ENCODE peak calls at places on chromosomes 1 and 21, in eight cellular contexts. O, A, W, V, D, F, I and P are unnamed samples.

GRCh38 chr1:203126866-203127671 is 457 bp upstream of the ADORA1 start:
- DNase-seq in O (no peak), A (no peak), W (no peak), V (no peak), D (no peak), F (no peak), I (peak), P (no peak)

GRCh38 chr21:31983120-31983519 is 110.3 kb downstream of the HUNK start:
- DNase-seq in O (no peak), A (no peak), W (no peak), V (no peak), D (no peak), F (no peak), I (no peak), P (no peak)

GRCh38 chr1:16181887-16182719 is 26.2 kb upstream of the EPHA2 start:
- DNase-seq in O (peak), A (peak), W (peak), V (no peak), D (peak), F (no peak), I (peak), P (peak)

GRCh38 chr1:219465247-219466093 is 147.4 kb downstream of the ZC3H11B start:
- DNase-seq in O (peak), A (no peak), W (no peak), V (no peak), D (no peak), F (no peak), I (peak), P (no peak)

GRCh38 chr21:46199436-46200373 is 15.4 kb upstream of the SPATC1L start:
- DNase-seq in O (no peak), A (no peak), W (no peak), V (no peak), D (peak), F (no peak), I (no peak), P (no peak)

GRCh38 chr1:162212713-162213112 is 143.2 kb downstream of the NOS1AP start:
- DNase-seq in O (no peak), A (no peak), W (no peak), V (no peak), D (no peak), F (no peak), I (no peak), P (no peak)

GRCh38 chr21:28639742-28640141 is 352.9 kb downstream of the LTN1 start:
- DNase-seq in O (peak), A (no peak), W (no peak), V (no peak), D (no peak), F (no peak), I (peak), P (peak)

GRCh38 chr1:92291372-92291999 is 7.3 kb downstream of the GLMN start:
- DNase-seq in O (peak), A (peak), W (no peak), V (no peak), D (no peak), F (peak), I (peak), P (peak)

GRCh38 chr1:223079498-223079897 is 63.5 kb downstream of the TLR5 start:
- DNase-seq in O (no peak), A (no peak), W (no peak), V (no peak), D (no peak), F (peak), I (no peak), P (no peak)

GRCh38 chr21:38327984-38328383 is 71.2 kb downstream of the KCNJ15 start:
- DNase-seq in O (no peak), A (no peak), W (no peak), V (no peak), D (no peak), F (no peak), I (peak), P (no peak)

GRCh38 chr1:26597629-26598039 is 68.1 kb downstream of the RPS6KA1 start:
- DNase-seq in O (peak), A (peak), W (no peak), V (no peak), D (no peak), F (no peak), I (peak), P (peak)

GRCh38 chr1:54272772-54273091 is 72.8 kb downstream of the MRPL37 start:
- DNase-seq in O (peak), A (no peak), W (no peak), V (no peak), D (no peak), F (no peak), I (no peak), P (peak)

GRCh38 chr1:214439352-214440119 is 111.9 kb downstream of the PTPN14 start:
- DNase-seq in O (peak), A (peak), W (no peak), V (no peak), D (no peak), F (no peak), I (peak), P (peak)

GRCh38 chr1:8384577-8384976 is 66.7 kb downstream of the SLC45A1 start:
- DNase-seq in O (no peak), A (no peak), W (no peak), V (no peak), D (no peak), F (no peak), I (no peak), P (peak)

GRCh38 chr1:44947774-44948311 is 38.6 kb downstream of the EIF2B3 start:
- DNase-seq in O (no peak), A (no peak), W (no peak), V (no peak), D (no peak), F (no peak), I (no peak), P (no peak)

GRCh38 chr1:50257940-50258339 is 149.2 kb downstream of the ELAVL4 start:
- DNase-seq in O (no peak), A (no peak), W (no peak), V (no peak), D (no peak), F (no peak), I (no peak), P (no peak)

GRCh38 chr21:39869141-39869818 is 2.0 kb downstream of the PCP4 start:
- DNase-seq in O (no peak), A (no peak), W (no peak), V (no peak), D (no peak), F (no peak), I (no peak), P (no peak)

GRCh38 chr1:226974544-226975258 is 34.6 kb downstream of the COQ8A start:
- DNase-seq in O (no peak), A (no peak), W (no peak), V (no peak), D (peak), F (no peak), I (no peak), P (no peak)

GRCh38 chr21:24045373-24045772 is 1561.9 kb downstream of the MRPL39 start:
- DNase-seq in O (no peak), A (no peak), W (no peak), V (no peak), D (no peak), F (no peak), I (no peak), P (no peak)

GRCh38 chr1:213260322-213261075 is 209.5 kb downstream of the RPS6KC1 start:
- DNase-seq in O (no peak), A (no peak), W (no peak), V (no peak), D (no peak), F (no peak), I (no peak), P (no peak)

GRCh38 chr1:164602480-164603093 is 43.6 kb downstream of the PBX1 start:
- DNase-seq in O (peak), A (no peak), W (peak), V (no peak), D (no peak), F (no peak), I (peak), P (peak)

GRCh38 chr1:185157599-185158469 is 867 bp downstream of the SWT1 start:
- DNase-seq in O (peak), A (no peak), W (no peak), V (no peak), D (no peak), F (no peak), I (no peak), P (peak)

GRCh38 chr1:156394082-156394481 is 25.1 kb downstream of the RHBG start:
- DNase-seq in O (no peak), A (no peak), W (no peak), V (no peak), D (no peak), F (no peak), I (no peak), P (no peak)

GRCh38 chr1:147919881-147920280 is 8.3 kb upstream of the GPR89B start:
- DNase-seq in O (no peak), A (no peak), W (no peak), V (no peak), D (no peak), F (no peak), I (no peak), P (no peak)

GRCh38 chr1:178038372-178038771 is 55.5 kb upstream of the RASAL2 start:
- DNase-seq in O (no peak), A (no peak), W (no peak), V (no peak), D (no peak), F (no peak), I (no peak), P (no peak)

GRCh38 chr1:62090016-62090415 is 104.6 kb upstream of the L1TD1 start:
- DNase-seq in O (no peak), A (no peak), W (no peak), V (no peak), D (no peak), F (no peak), I (no peak), P (no peak)

GRCh38 chr1:91303165-91303564 is 101.5 kb downstream of the HFM1 start:
- DNase-seq in O (no peak), A (no peak), W (no peak), V (no peak), D (no peak), F (no peak), I (no peak), P (no peak)

GRCh38 chr1:22250724-22251123 is 107.8 kb upstream of the WNT4 start:
- DNase-seq in O (no peak), A (no peak), W (no peak), V (no peak), D (no peak), F (no peak), I (peak), P (no peak)

GRCh38 chr1:2962946-2963345 is 58.3 kb upstream of the ACTRT2 start:
- DNase-seq in O (no peak), A (no peak), W (no peak), V (no peak), D (no peak), F (no peak), I (no peak), P (no peak)

GRCh38 chr1:46110521-46110920 is 21.9 kb downstream of the PIK3R3 start:
- DNase-seq in O (no peak), A (no peak), W (no peak), V (no peak), D (no peak), F (no peak), I (no peak), P (no peak)
- TF ChIP-seq CTCF in O (no peak), A (no peak), W (no peak), V (no peak), D (no peak), F (no peak), I (no peak), P (no peak)

GRCh38 chr1:110471131-110471530 is 20.2 kb downstream of the PROK1 start:
- DNase-seq in O (no peak), A (no peak), W (no peak), V (no peak), D (no peak), F (no peak), I (no peak), P (no peak)
- TF ChIP-seq CTCF in O (peak), A (no peak), W (no peak), V (no peak), D (no peak), F (no peak), I (no peak), P (no peak)

GRCh38 chr1:151165281-151165737 is 393 bp downstream of the LYSMD1 start:
- DNase-seq in O (peak), A (peak), W (peak), V (no peak), D (no peak), F (peak), I (peak), P (peak)

GRCh38 chr1:151167116-151167515 is 1.2 kb downstream of the SCNM1 start:
- DNase-seq in O (no peak), A (no peak), W (no peak), V (no peak), D (no peak), F (no peak), I (no peak), P (no peak)

GRCh38 chr1:151165738-151166505 is at the start of the genes LYSMD1 and SCNM1:
- DNase-seq in O (peak), A (peak), W (peak), V (peak), D (peak), F (peak), I (peak), P (peak)

GRCh38 chr1:151164732-151165280 is 896 bp downstream of the LYSMD1 start:
- DNase-seq in O (peak), A (no peak), W (no peak), V (no peak), D (no peak), F (no peak), I (peak), P (no peak)

DNA sequence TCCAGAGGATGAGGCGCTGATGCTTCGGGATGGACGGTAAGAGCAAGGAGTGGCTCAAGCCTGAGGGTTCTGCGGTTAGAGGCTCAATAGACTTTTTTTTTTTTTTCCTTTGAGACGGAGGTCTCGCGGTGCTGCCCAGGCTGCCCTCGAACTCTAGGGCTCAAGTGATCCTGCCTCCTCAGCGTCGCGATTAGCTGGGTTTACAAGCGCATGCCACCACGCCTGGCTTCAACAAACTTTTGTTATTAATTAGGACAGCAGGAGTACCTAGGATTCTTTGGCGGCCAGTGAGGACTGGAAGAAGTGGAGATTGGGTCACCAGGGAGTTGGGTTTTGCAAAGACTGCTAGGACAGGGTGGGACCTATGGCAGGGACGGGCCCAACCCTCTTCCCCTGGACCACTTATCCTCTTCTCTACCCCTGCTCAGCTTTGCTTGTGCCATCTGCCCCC is 587 bp downstream of the SCNM1 start:
- DNase-seq in O (peak), A (peak), W (no peak), V (no peak), D (no peak), F (no peak), I (peak), P (peak)
- TF ChIP-seq CTCF in O (no peak), A (no peak), W (no peak), V (no peak), D (no peak), F (no peak), I (no peak), P (no peak)

GRCh38 chr1:211886551-211886950 is 56.0 kb upstream of the LPGAT1 start:
- DNase-seq in O (no peak), A (no peak), W (no peak), V (no peak), D (no peak), F (no peak), I (no peak), P (no peak)
- TF ChIP-seq CTCF in O (no peak), A (no peak), W (no peak), V (no peak), D (no peak), F (no peak), I (no peak), P (no peak)

GRCh38 chr1:158491372-158491771 is 19.4 kb downstream of the OR10R2 start:
- DNase-seq in O (no peak), A (no peak), W (no peak), V (no peak), D (no peak), F (no peak), I (no peak), P (no peak)

GRCh38 chr1:158494737-158495136 is 22.7 kb downstream of the OR10R2 start:
- DNase-seq in O (no peak), A (no peak), W (no peak), V (no peak), D (no peak), F (no peak), I (no peak), P (no peak)

GRCh38 chr1:158496379-158496778 is 24.4 kb downstream of the OR10R2 start:
- DNase-seq in O (peak), A (no peak), W (no peak), V (no peak), D (no peak), F (no peak), I (no peak), P (no peak)
- TF ChIP-seq CTCF in O (no peak), A (no peak), W (peak), V (no peak), D (no peak), F (peak), I (peak), P (no peak)

GRCh38 chr1:24331961-24332673 is 13.0 kb downstream of the GRHL3 start:
- DNase-seq in O (no peak), A (no peak), W (no peak), V (no peak), D (no peak), F (no peak), I (no peak), P (no peak)
- TF ChIP-seq CTCF in O (no peak), A (no peak), W (no peak), V (no peak), D (no peak), F (no peak), I (no peak), P (no peak)

GRCh38 chr1:154791292-154792278 is 78.5 kb downstream of the KCNN3 start:
- DNase-seq in O (peak), A (peak), W (no peak), V (peak), D (no peak), F (no peak), I (peak), P (peak)

GRCh38 chr1:154787171-154787570 is 82.9 kb downstream of the KCNN3 start:
- DNase-seq in O (no peak), A (no peak), W (no peak), V (no peak), D (no peak), F (no peak), I (no peak), P (no peak)

GRCh38 chr1:154788241-154788870 is 81.7 kb downstream of the KCNN3 start:
- DNase-seq in O (no peak), A (no peak), W (no peak), V (no peak), D (no peak), F (no peak), I (no peak), P (no peak)

GRCh38 chr1:154784924-154785531 is 85.1 kb downstream of the KCNN3 start:
- DNase-seq in O (peak), A (no peak), W (no peak), V (peak), D (no peak), F (no peak), I (no peak), P (no peak)

DNA sequence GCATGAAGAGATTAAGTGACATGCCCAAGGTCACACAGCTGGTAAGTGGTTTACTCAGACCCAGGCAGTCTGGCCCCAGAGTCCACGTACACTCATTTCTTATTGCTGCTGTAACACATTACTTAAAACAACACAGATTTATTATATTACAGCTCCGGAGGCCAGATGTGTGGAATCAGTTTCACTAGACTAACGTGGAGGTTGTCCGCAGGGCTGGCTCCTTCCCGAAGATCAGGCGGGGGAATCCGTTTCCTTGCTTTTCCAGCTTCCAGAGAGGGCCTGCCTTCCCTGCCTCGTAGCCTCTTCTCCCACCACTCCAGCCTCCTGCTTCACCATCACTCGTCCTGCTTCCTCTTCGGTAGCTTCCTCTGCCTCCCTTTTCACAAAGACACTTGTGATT is 81.2 kb downstream of the KCNN3 start:
- DNase-seq in O (peak), A (no peak), W (no peak), V (no peak), D (no peak), F (no peak), I (peak), P (no peak)
- TF ChIP-seq CTCF in O (no peak), A (no peak), W (no peak), V (no peak), D (no peak), F (no peak), I (no peak), P (no peak)

GRCh38 chr1:192839164-192840066 is 30.6 kb downstream of the RGS2 start:
- DNase-seq in O (no peak), A (no peak), W (no peak), V (no peak), D (no peak), F (no peak), I (no peak), P (no peak)
- TF ChIP-seq CTCF in O (no peak), A (no peak), W (no peak), V (no peak), D (no peak), F (no peak), I (no peak), P (no peak)

DNA sequence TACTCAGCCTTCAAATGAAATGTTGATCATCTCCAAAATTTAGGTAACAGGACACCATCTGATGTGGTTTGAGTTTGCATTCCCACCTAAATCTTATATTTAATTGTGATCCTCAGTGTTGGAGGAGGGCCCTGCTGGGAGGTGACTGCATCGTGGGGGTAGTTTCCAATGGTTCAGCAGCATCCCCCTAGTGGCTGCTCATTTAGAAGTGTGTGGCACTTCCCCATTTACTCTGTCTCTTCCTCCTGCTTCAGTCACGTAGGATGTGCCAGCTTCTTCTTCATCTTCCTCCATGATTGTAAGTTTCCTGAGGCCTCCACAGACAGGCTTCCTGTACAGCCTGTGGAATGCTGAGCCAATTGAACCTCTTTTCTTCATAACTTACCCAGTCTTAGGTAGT is 731.2 kb downstream of the USP25 start:
- DNase-seq in O (no peak), A (no peak), W (peak), V (no peak), D (no peak), F (no peak), I (no peak), P (no peak)
- TF ChIP-seq CTCF in O (peak), A (no peak), W (no peak), V (no peak), D (no peak), F (no peak), I (no peak), P (no peak)

GRCh38 chr1:206430031-206430983 is 40.0 kb upstream of the IKBKE start:
- DNase-seq in O (peak), A (peak), W (no peak), V (no peak), D (no peak), F (no peak), I (peak), P (peak)
- TF ChIP-seq CTCF in O (peak), A (no peak), W (no peak), V (no peak), D (no peak), F (no peak), I (peak), P (peak)